ENCODE peak calls at places on chromosomes 6 and 20, in eight cellular contexts. One of them, this sample, is unnamed.

GRCh38 chr6:116444092-116444491 is 17.1 kb upstream of the CALHM6 start:
- DNase-seq in MCF 10A: peak
- DNase-seq in dermis blood vessel endothelial cell: peak
- DNase-seq in upper lobe of right lung: no peak
- DNase-seq in left ventricle myocardium inferior: no peak
- DNase-seq in activated CD4-positive, alpha-beta T cell treated with anti-CD3 and anti-CD28 coated beads, Interleukin-2, amount 10 ng/mL, durations not matched to agents 7 days and 5 days: peak
- DNase-seq in thyroid gland: no peak
- DNase-seq in activated CD4-positive, CD25-positive, alpha-beta regulatory T cell: no peak
- DNase-seq in this sample: no peak

GRCh38 chr20:24693466-24694156 is 224.2 kb downstream of the SYNDIG1 start:
- DNase-seq in MCF 10A: no peak
- DNase-seq in dermis blood vessel endothelial cell: no peak
- DNase-seq in upper lobe of right lung: peak
- DNase-seq in left ventricle myocardium inferior: no peak
- DNase-seq in activated CD4-positive, alpha-beta T cell treated with anti-CD3 and anti-CD28 coated beads, Interleukin-2, amount 10 ng/mL, durations not matched to agents 7 days and 5 days: no peak
- DNase-seq in thyroid gland: no peak
- DNase-seq in activated CD4-positive, CD25-positive, alpha-beta regulatory T cell: no peak
- DNase-seq in this sample: no peak

GRCh38 chr6:41247882-41248707 is 19.9 kb downstream of the TREML4 start:
- DNase-seq in MCF 10A: no peak
- DNase-seq in dermis blood vessel endothelial cell: no peak
- DNase-seq in upper lobe of right lung: no peak
- DNase-seq in left ventricle myocardium inferior: no peak
- DNase-seq in activated CD4-positive, alpha-beta T cell treated with anti-CD3 and anti-CD28 coated beads, Interleukin-2, amount 10 ng/mL, durations not matched to agents 7 days and 5 days: no peak
- DNase-seq in thyroid gland: no peak
- DNase-seq in activated CD4-positive, CD25-positive, alpha-beta regulatory T cell: no peak
- DNase-seq in this sample: no peak

GRCh38 chr6:15987569-15987968 is 141.3 kb upstream of the MYLIP start:
- DNase-seq in MCF 10A: no peak
- DNase-seq in dermis blood vessel endothelial cell: no peak
- DNase-seq in upper lobe of right lung: no peak
- DNase-seq in left ventricle myocardium inferior: no peak
- DNase-seq in activated CD4-positive, alpha-beta T cell treated with anti-CD3 and anti-CD28 coated beads, Interleukin-2, amount 10 ng/mL, durations not matched to agents 7 days and 5 days: no peak
- DNase-seq in thyroid gland: no peak
- DNase-seq in activated CD4-positive, CD25-positive, alpha-beta regulatory T cell: no peak
- DNase-seq in this sample: peak

GRCh38 chr20:24875078-24875477 is 74.0 kb upstream of the CST7 start:
- DNase-seq in MCF 10A: no peak
- DNase-seq in dermis blood vessel endothelial cell: no peak
- DNase-seq in upper lobe of right lung: peak
- DNase-seq in left ventricle myocardium inferior: no peak
- DNase-seq in activated CD4-positive, alpha-beta T cell treated with anti-CD3 and anti-CD28 coated beads, Interleukin-2, amount 10 ng/mL, durations not matched to agents 7 days and 5 days: no peak
- DNase-seq in thyroid gland: no peak
- DNase-seq in activated CD4-positive, CD25-positive, alpha-beta regulatory T cell: no peak
- DNase-seq in this sample: no peak

GRCh38 chr6:125853168-125853567 is 62.4 kb downstream of the NCOA7 start:
- DNase-seq in MCF 10A: no peak
- DNase-seq in dermis blood vessel endothelial cell: no peak
- DNase-seq in upper lobe of right lung: no peak
- DNase-seq in left ventricle myocardium inferior: no peak
- DNase-seq in activated CD4-positive, alpha-beta T cell treated with anti-CD3 and anti-CD28 coated beads, Interleukin-2, amount 10 ng/mL, durations not matched to agents 7 days and 5 days: no peak
- DNase-seq in thyroid gland: no peak
- DNase-seq in activated CD4-positive, CD25-positive, alpha-beta regulatory T cell: no peak
- DNase-seq in this sample: no peak

GRCh38 chr6:160421854-160422253 is 73.7 kb downstream of the SLC22A3 start:
- DNase-seq in MCF 10A: no peak
- DNase-seq in dermis blood vessel endothelial cell: no peak
- DNase-seq in upper lobe of right lung: no peak
- DNase-seq in left ventricle myocardium inferior: peak
- DNase-seq in activated CD4-positive, alpha-beta T cell treated with anti-CD3 and anti-CD28 coated beads, Interleukin-2, amount 10 ng/mL, durations not matched to agents 7 days and 5 days: no peak
- DNase-seq in thyroid gland: no peak
- DNase-seq in activated CD4-positive, CD25-positive, alpha-beta regulatory T cell: no peak
- DNase-seq in this sample: no peak

GRCh38 chr6:106084973-106085686 is 1.0 kb upstream of the PRDM1 start:
- DNase-seq in MCF 10A: peak
- DNase-seq in dermis blood vessel endothelial cell: peak
- DNase-seq in upper lobe of right lung: no peak
- DNase-seq in left ventricle myocardium inferior: no peak
- DNase-seq in activated CD4-positive, alpha-beta T cell treated with anti-CD3 and anti-CD28 coated beads, Interleukin-2, amount 10 ng/mL, durations not matched to agents 7 days and 5 days: no peak
- DNase-seq in thyroid gland: no peak
- DNase-seq in activated CD4-positive, CD25-positive, alpha-beta regulatory T cell: no peak
- DNase-seq in this sample: no peak

GRCh38 chr6:25169551-25170335 is 109.4 kb upstream of the CARMIL1 start:
- DNase-seq in MCF 10A: peak
- DNase-seq in dermis blood vessel endothelial cell: no peak
- DNase-seq in upper lobe of right lung: no peak
- DNase-seq in left ventricle myocardium inferior: no peak
- DNase-seq in activated CD4-positive, alpha-beta T cell treated with anti-CD3 and anti-CD28 coated beads, Interleukin-2, amount 10 ng/mL, durations not matched to agents 7 days and 5 days: no peak
- DNase-seq in thyroid gland: no peak
- DNase-seq in activated CD4-positive, CD25-positive, alpha-beta regulatory T cell: no peak
- DNase-seq in this sample: no peak

GRCh38 chr6:112289039-112289566 is 34.7 kb upstream of the LAMA4 start:
- DNase-seq in MCF 10A: peak
- DNase-seq in dermis blood vessel endothelial cell: no peak
- DNase-seq in upper lobe of right lung: no peak
- DNase-seq in left ventricle myocardium inferior: peak
- DNase-seq in activated CD4-positive, alpha-beta T cell treated with anti-CD3 and anti-CD28 coated beads, Interleukin-2, amount 10 ng/mL, durations not matched to agents 7 days and 5 days: no peak
- DNase-seq in thyroid gland: peak
- DNase-seq in activated CD4-positive, CD25-positive, alpha-beta regulatory T cell: no peak
- DNase-seq in this sample: no peak

GRCh38 chr20:19888269-19888669 is 128.9 kb upstream of the NAA20 start:
- DNase-seq in MCF 10A: peak
- DNase-seq in dermis blood vessel endothelial cell: peak
- DNase-seq in upper lobe of right lung: no peak
- DNase-seq in left ventricle myocardium inferior: no peak
- DNase-seq in activated CD4-positive, alpha-beta T cell treated with anti-CD3 and anti-CD28 coated beads, Interleukin-2, amount 10 ng/mL, durations not matched to agents 7 days and 5 days: no peak
- DNase-seq in thyroid gland: peak
- DNase-seq in activated CD4-positive, CD25-positive, alpha-beta regulatory T cell: no peak
- DNase-seq in this sample: no peak

GRCh38 chr20:58691773-58692578 is 624 bp upstream of the NPEPL1 start:
- DNase-seq in MCF 10A: peak
- DNase-seq in dermis blood vessel endothelial cell: no peak
- DNase-seq in upper lobe of right lung: peak
- DNase-seq in left ventricle myocardium inferior: peak
- DNase-seq in activated CD4-positive, alpha-beta T cell treated with anti-CD3 and anti-CD28 coated beads, Interleukin-2, amount 10 ng/mL, durations not matched to agents 7 days and 5 days: no peak
- DNase-seq in thyroid gland: peak
- DNase-seq in activated CD4-positive, CD25-positive, alpha-beta regulatory T cell: no peak
- DNase-seq in this sample: peak